ENCODE peak calls at places on chromosomes 6 and 20, in five cellular contexts. B is stomach, R is HCT116, O is breast epithelium, G is sigmoid colon. E is an unnamed sample.

GRCh38 chr6:87291879-87292278 is 30.5 kb upstream of the SMIM8 start:
- DNase-seq in R (no peak), B (no peak), G (no peak), O (no peak), E (no peak)

GRCh38 chr20:57281900-57282299 is 15.5 kb upstream of the BMP7 start:
- DNase-seq in O (no peak), B (no peak), G (no peak), R (no peak), E (no peak)

GRCh38 chr20:61895686-61896057 is 170.0 kb downstream of the TAF4 start:
- DNase-seq in O (no peak), B (no peak), G (no peak), R (no peak), E (no peak)

GRCh38 chr6:152295346-152295745 is 341.8 kb downstream of the SYNE1 start:
- DNase-seq in G (no peak), O (no peak), B (no peak), R (no peak), E (no peak)

GRCh38 chr6:112503210-112503609 is 156.1 kb downstream of the RFPL4B start:
- DNase-seq in R (no peak), O (no peak), B (no peak), G (no peak), E (no peak)

GRCh38 chr6:152089992-152090391 is 282.5 kb downstream of the ESR1 start:
- DNase-seq in G (no peak), O (peak; percentile 78), B (no peak), R (no peak), E (peak; percentile 87)

GRCh38 chr6:122066200-122066599 is 333.3 kb upstream of the HSF2 start:
- DNase-seq in R (no peak), G (no peak), B (no peak), O (no peak), E (no peak)

GRCh38 chr6:56714982-56715456 is 72.3 kb upstream of the DST start:
- DNase-seq in O (no peak), R (peak; percentile 96), G (no peak), B (no peak), E (no peak)

GRCh38 chr20:1490643-1491042 is 577 bp downstream of the SIRPB2 start:
- DNase-seq in G (no peak), R (no peak), B (no peak), O (no peak), E (no peak)

GRCh38 chr6:120615238-120615637 is 719.0 kb downstream of the TBC1D32 start:
- DNase-seq in B (no peak), G (no peak), O (no peak), R (no peak), E (no peak)

GRCh38 chr6:119264854-119265397 is 84.6 kb downstream of the MAN1A1 start:
- DNase-seq in B (no peak), O (no peak), R (no peak), G (no peak), E (no peak)

GRCh38 chr6:3884007-3884745 is 35.0 kb downstream of the FAM50B start:
- DNase-seq in O (no peak), B (no peak), R (no peak), G (no peak), E (no peak)

GRCh38 chr6:142184332-142184731 is 37.3 kb downstream of the VTA1 start:
- DNase-seq in R (no peak), G (no peak), B (no peak), O (no peak), E (no peak)

GRCh38 chr20:63493563-63494020 is 5.3 kb downstream of the EEF1A2 start:
- DNase-seq in R (no peak), B (no peak), O (no peak), G (no peak), E (no peak)

GRCh38 chr6:4883298-4883697 is 107.1 kb downstream of the CDYL start:
- DNase-seq in R (no peak), O (no peak), G (no peak), B (peak; percentile 74), E (no peak)

GRCh38 chr6:109009761-109010612 is 84.7 kb downstream of the SESN1 start:
- DNase-seq in B (no peak), O (no peak), G (no peak), R (no peak), E (no peak)

GRCh38 chr6:109008061-109008460 is 86.6 kb downstream of the SESN1 start:
- DNase-seq in R (no peak), B (no peak), O (no peak), G (no peak), E (no peak)

GRCh38 chr6:109010703-109011102 is 83.9 kb downstream of the SESN1 start:
- DNase-seq in B (no peak), R (no peak), G (no peak), O (no peak), E (no peak)

GRCh38 chr6:109008537-109008950 is 86.1 kb downstream of the SESN1 start:
- DNase-seq in O (no peak), R (no peak), G (no peak), B (no peak), E (no peak)

DNA sequence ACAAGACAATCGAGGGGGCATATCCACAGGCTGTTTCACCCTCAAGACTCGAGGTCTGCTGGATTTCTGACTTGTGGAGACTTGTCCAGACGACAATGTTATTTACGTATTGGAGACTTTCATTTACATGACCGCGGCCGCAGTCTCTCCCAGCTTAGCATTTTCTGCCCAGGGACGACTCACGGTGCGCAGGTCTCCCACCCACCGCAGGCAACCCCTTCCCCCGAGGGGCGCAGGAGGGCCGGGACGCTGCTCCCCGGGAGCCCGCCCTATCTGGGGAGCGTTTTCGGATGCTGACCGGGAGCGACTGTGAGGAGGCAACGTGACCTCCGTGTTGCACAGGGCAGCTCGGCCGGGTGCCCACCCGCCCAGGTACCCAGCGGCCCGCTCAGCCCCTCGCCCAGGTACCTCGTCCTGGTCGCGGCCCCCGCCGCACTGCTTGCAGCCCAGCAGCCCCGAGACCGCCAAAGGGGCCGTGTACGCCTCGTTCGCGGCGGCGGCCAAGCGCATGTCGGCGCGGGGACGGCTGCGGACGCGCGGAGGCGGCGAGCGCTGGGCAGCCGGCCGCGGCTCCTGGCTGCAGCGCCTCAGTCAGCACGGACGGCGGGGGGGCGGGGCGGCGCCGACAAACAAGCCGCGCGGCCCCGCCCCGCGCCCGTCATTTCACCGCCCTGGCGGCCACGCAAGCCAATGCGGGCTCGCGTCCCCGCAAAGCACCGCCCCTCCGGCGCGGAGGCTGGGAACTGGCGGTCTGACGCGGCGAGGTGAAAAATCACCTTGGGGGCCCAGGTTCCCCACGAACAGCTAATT is 85.5 kb downstream of the SESN1 start:
- DNase-seq in O (peak; percentile 93), R (peak; percentile 47), B (peak; percentile 97), G (peak; percentile 97), E (peak; percentile 92)
- TF ChIP-seq POLR2AphosphoS5 in O (peak; percentile 95), R (peak; percentile 76), B (peak; percentile 79), G (peak; percentile 93), E (no peak)

GRCh38 chr6:30556964-30557682 is at the start of gene PRR3:
- DNase-seq in B (peak; percentile 74), O (peak; percentile 87), G (peak; percentile 91), R (no peak), E (peak; percentile 90)
- TF ChIP-seq POLR2A in B (peak; percentile 39), O (peak; percentile 29), G (no peak), R (peak; percentile 21), E (no peak)

GRCh38 chr20:47352332-47353223 is 3.9 kb downstream of the ZMYND8 start:
- DNase-seq in B (peak; percentile 86), O (no peak), R (no peak), G (no peak), E (no peak)
- TF ChIP-seq POLR2AphosphoS5 in B (peak; percentile 61), O (peak; percentile 34), R (no peak), G (no peak), E (no peak)

GRCh38 chr6:160995271-160995670 is 3.7 kb downstream of the MAP3K4 start:
- DNase-seq in R (no peak), O (no peak), B (no peak), G (no peak), E (no peak)

GRCh38 chr6:160992323-160993314 is 1.1 kb downstream of the MAP3K4 start:
- DNase-seq in B (peak; percentile 35), G (no peak), R (peak; percentile 42), O (peak; percentile 40), E (no peak)

GRCh38 chr6:160990847-160991410 is 640 bp upstream of the MAP3K4 start:
- DNase-seq in O (no peak), B (no peak), R (no peak), G (no peak), E (no peak)

GRCh38 chr6:160987265-160987664 is 4.3 kb upstream of the MAP3K4 start:
- DNase-seq in R (no peak), B (no peak), G (no peak), O (no peak), E (no peak)

GRCh38 chr6:160991411-160992322 is at the start of gene MAP3K4:
- DNase-seq in B (peak; percentile 81), O (peak; percentile 54), G (peak; percentile 87), R (peak; percentile 47), E (no peak)
- TF ChIP-seq POLR2A in B (no peak), O (no peak), G (no peak), R (no peak), E (no peak)

DNA sequence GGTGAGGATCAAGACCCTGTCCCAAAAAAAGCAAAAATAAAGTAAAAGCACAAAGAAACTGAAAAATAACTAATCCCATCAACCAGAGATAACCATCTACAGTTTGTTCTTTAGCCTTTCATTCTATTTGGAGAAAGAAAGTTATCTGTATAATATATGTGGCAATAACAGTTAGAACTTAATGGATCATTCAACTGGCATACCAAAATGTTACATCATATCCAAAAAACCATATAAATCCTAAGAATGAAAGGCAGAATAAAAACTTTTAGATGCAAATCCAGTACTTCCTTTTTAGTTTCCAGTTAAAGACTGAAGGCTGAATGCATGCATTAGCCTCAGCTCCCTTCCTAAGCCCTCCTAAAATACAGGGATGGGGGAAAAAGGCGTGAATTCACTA is 25.2 kb downstream of the ILRUN start:
- DNase-seq in G (no peak), O (no peak), B (no peak), R (no peak), E (no peak)
- TF ChIP-seq POLR2AphosphoS5 in G (no peak), O (no peak), B (no peak), R (no peak), E (no peak)

DNA sequence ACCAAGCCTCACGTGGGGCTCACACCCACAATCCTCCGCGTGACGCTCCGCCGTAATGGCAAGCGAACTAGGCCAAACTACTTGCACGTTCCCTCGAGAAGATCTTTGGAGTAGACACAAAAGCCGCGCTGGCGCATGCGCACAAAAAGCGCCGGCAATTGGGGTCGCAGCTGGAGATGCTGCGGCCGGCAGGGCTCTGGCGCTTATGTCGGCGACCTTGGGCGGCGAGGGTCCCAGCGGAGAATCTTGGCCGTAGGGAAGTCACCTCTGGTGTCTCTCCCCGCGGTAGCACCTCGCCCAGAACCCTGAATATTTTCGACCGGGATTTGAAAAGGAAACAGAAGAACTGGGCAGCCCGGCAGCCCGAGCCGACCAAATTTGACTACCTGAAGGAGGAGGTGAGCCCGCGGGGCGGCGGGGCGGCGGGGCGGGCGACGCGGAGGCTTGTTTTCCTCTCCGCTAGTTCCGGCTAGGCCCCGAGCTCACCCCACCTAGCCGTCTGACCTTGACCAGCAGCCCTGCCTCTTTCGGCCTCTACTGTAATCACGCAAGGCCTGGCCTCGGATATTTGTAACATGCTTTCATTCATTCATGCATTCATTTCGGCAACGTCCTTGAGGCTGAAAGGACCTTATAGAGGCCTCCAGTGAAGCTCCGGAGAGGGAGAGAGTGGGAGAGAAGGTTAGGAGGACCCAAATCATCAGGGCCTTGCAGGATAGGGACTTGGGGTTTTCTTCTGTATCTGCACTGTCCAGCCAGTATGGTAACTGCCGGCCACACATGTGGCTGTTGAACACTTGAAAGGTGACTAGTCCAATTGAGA is at the start of the genes ESF1 and NDUFAF5:
- DNase-seq in O (peak; percentile 94), B (peak; percentile 95), G (peak; percentile 97), R (peak; percentile 95), E (peak; percentile 97)
- TF ChIP-seq POLR2A in O (no peak), B (no peak), G (peak; percentile 51), R (peak; percentile 72), E (no peak)

GRCh38 chr6:5995705-5996686 is 10.7 kb downstream of the NRN1 start:
- DNase-seq in O (peak; percentile 44), B (no peak), G (peak; percentile 73), R (no peak), E (no peak)
- TF ChIP-seq POLR2AphosphoS5 in O (peak; percentile 21), B (no peak), G (peak; percentile 50), R (no peak), E (no peak)